ENCODE peak calls at places on chromosomes 3 and 15, in five cellular contexts. S is AG10803, C is cardiac muscle cell, E is ovary, Q is left ventricle myocardium inferior. R is an unnamed sample.

GRCh38 chr3:147400999-147401398 is 5.3 kb downstream of the ZIC4 start:
- DNase-seq in S (no peak), C (no peak), E (no peak), Q (no peak), R (no peak)

GRCh38 chr15:98952381-98952803 is 55.2 kb downstream of the PGPEP1L start:
- DNase-seq in S (no peak), Q (no peak), C (no peak), E (no peak), R (no peak)

GRCh38 chr15:81449836-81450474 is 75.9 kb upstream of the TMC3 start:
- DNase-seq in E (no peak), S (no peak), C (no peak), Q (no peak), R (no peak)

GRCh38 chr15:80920271-80920699 is 69.3 kb downstream of the MESD start:
- DNase-seq in S (no peak), Q (no peak), E (no peak), C (no peak), R (no peak)

GRCh38 chr3:52537726-52538421 is 1.5 kb downstream of the UQCC5 start:
- DNase-seq in E (no peak), C (no peak), S (no peak), Q (no peak), R (peak)

GRCh38 chr15:84818221-84819131 is 1.3 kb downstream of the ALPK3 start:
- DNase-seq in Q (no peak), E (no peak), S (no peak), C (peak), R (peak)

GRCh38 chr15:89656116-89656815 is 999 bp upstream of the KIF7 start:
- DNase-seq in S (peak), E (no peak), Q (no peak), C (peak), R (no peak)

GRCh38 chr3:45659661-45660566 is 29.3 kb upstream of the SACM1L start:
- DNase-seq in E (peak), Q (peak), C (peak), S (peak), R (peak)

GRCh38 chr15:100116416-100117190 is 225.2 kb downstream of the ADAMTS17 start:
- DNase-seq in E (peak), C (no peak), S (no peak), Q (peak), R (no peak)

GRCh38 chr15:77419050-77419835 is 661 bp downstream of the PEAK1 start:
- DNase-seq in S (peak), C (peak), Q (peak), E (peak), R (peak)

GRCh38 chr3:62665627-62666433 is 209.4 kb downstream of the CADPS start:
- DNase-seq in C (peak), E (peak), S (peak), Q (peak), R (peak)

GRCh38 chr3:85567074-85567676 is 608.4 kb downstream of the CADM2 start:
- DNase-seq in S (peak), C (peak), E (no peak), Q (peak), R (peak)

GRCh38 chr3:147614210-147614609 is 205.0 kb downstream of the ZIC1 start:
- DNase-seq in Q (no peak), E (no peak), S (peak), C (no peak), R (no peak)

GRCh38 chr3:184805351-184806038 is 6.5 kb upstream of the VPS8 start:
- DNase-seq in Q (no peak), C (peak), S (no peak), E (no peak), R (no peak)

GRCh38 chr15:90773485-90773884 is 56.3 kb downstream of the BLM start:
- DNase-seq in S (no peak), Q (no peak), E (no peak), C (no peak), R (no peak)

GRCh38 chr3:157447026-157447694 is 10.5 kb downstream of the PTX3 start:
- DNase-seq in S (peak), Q (no peak), E (no peak), C (no peak), R (no peak)
- TF ChIP-seq CTCF in S (peak), Q (peak), E (no peak), C (peak), R (no peak)

GRCh38 chr3:126212250-126212628 is 31.9 kb upstream of the ALDH1L1 start:
- DNase-seq in Q (no peak), S (no peak), C (no peak), E (no peak), R (no peak)
- TF ChIP-seq CTCF in Q (no peak), S (no peak), C (no peak), E (no peak), R (no peak)

GRCh38 chr15:27535445-27536129 is 563.5 kb downstream of the OCA2 start:
- DNase-seq in E (no peak), S (no peak), C (no peak), Q (no peak), R (no peak)
- TF ChIP-seq CTCF in E (no peak), S (no peak), C (no peak), Q (no peak), R (no peak)

DNA sequence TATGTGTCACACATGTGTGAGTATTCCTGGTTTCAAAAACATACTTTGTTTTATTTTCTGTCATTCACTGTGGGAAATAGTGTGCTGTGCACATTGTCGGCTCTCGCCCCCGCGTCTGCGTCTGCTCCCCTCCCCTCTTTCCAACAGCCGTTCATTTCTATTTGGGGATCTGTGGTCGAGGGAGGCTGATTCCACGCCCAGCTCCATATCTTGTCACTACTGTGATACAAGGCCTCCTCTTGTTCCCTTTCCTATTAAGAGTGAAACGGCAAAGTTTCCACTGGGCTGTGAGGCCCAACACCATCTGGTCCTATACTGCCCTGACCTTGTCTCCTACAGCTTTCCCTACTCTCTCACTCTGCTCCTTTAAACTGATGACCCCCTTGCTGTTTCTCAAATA is 172.5 kb upstream of the LRIG1 start:
- DNase-seq in C (no peak), E (no peak), S (no peak), Q (no peak), R (no peak)
- TF ChIP-seq CTCF in C (no peak), E (no peak), S (no peak), Q (no peak), R (no peak)

DNA sequence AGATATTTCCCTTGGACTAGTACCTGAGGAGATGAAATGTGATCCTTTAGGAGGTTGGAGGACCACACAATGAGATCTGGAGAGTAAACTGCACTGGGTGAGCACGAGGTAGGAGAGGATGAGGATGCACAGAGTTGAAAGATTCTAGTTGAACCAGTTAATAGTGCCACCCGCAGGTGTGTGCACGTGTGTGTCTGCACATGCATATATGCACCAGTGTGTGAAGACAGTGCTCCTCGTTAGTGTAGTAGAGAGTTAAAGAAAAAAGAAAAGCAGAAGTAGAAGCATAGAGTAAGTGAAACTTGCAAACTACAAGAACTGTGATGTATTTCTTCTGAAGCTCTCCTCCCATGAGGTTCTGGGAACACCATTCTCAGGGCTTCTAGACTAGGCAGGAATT is 8.4 kb downstream of the MED12L start:
- DNase-seq in Q (no peak), S (no peak), C (no peak), E (no peak), R (no peak)
- TF ChIP-seq CTCF in Q (no peak), S (no peak), C (no peak), E (no peak), R (no peak)

DNA sequence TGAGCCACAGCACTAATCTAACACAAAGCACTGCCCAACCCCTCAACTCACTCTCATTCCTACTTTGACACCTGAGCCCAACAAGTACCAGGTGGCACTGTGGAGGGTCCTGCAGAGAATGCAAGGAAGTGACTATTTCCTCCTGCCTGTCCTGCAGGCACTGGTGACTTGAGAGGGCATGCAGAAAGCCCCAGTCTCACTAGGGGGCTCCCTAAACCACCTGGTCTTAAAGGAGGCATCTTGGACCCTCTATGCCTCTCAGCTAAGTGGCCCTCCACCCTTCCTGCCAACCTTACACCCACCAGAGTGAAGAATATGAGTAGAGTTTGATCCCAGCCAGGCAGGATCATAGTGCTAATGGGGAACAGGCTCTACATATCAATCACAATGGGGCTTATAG is 15.2 kb downstream of the TRAIP start:
- DNase-seq in C (peak), Q (no peak), S (no peak), E (no peak), R (peak)
- TF ChIP-seq CTCF in C (peak), Q (peak), S (peak), E (no peak), R (no peak)

GRCh38 chr3:42012935-42013651 is 51.2 kb upstream of the ULK4 start:
- DNase-seq in S (peak), E (peak), C (peak), Q (peak), R (peak)
- TF ChIP-seq CTCF in S (no peak), E (no peak), C (no peak), Q (peak), R (no peak)